ENCODE peak calls at places on chromosomes 4 and X, in nine cellular contexts. One of them, this sample, is unnamed.

GRCh38 chr4:6071959-6072720 is 53.9 kb upstream of the C4orf50 start:
- DNase-seq in H54: no peak
- DNase-seq in K562: no peak
- DNase-seq in IMR-90: no peak
- DNase-seq in uterus: no peak
- DNase-seq in sigmoid colon: peak; percentile 60
- DNase-seq in HepG2: no peak
- DNase-seq in A549: no peak
- DNase-seq in ovary: peak; percentile 20
- DNase-seq in this sample: no peak

GRCh38 chr4:83297548-83298260 is 13.1 kb upstream of the COQ2 start:
- DNase-seq in H54: no peak
- DNase-seq in K562: no peak
- DNase-seq in IMR-90: no peak
- DNase-seq in uterus: no peak
- DNase-seq in sigmoid colon: no peak
- DNase-seq in HepG2: no peak
- DNase-seq in A549: no peak
- DNase-seq in ovary: no peak
- DNase-seq in this sample: no peak

GRCh38 chrX:21266949-21267348 is 107.3 kb upstream of the CNKSR2 start:
- DNase-seq in H54: no peak
- DNase-seq in K562: no peak
- DNase-seq in IMR-90: no peak
- DNase-seq in uterus: no peak
- DNase-seq in sigmoid colon: no peak
- DNase-seq in HepG2: no peak
- DNase-seq in A549: no peak
- DNase-seq in ovary: no peak
- DNase-seq in this sample: no peak

GRCh38 chr4:108427946-108428345 is 192.4 kb upstream of the RPL34 start:
- DNase-seq in H54: no peak
- DNase-seq in K562: no peak
- DNase-seq in IMR-90: peak; percentile 53
- DNase-seq in uterus: no peak
- DNase-seq in sigmoid colon: no peak
- DNase-seq in HepG2: no peak
- DNase-seq in A549: no peak
- DNase-seq in ovary: no peak
- DNase-seq in this sample: no peak

GRCh38 chrX:12975670-12975965 is 708 bp downstream of the TMSB4X start:
- DNase-seq in H54: no peak
- DNase-seq in K562: no peak
- DNase-seq in IMR-90: no peak
- DNase-seq in uterus: no peak
- DNase-seq in sigmoid colon: no peak
- DNase-seq in HepG2: no peak
- DNase-seq in A549: no peak
- DNase-seq in ovary: peak; percentile 38
- DNase-seq in this sample: no peak

GRCh38 chrX:41236629-41237028 is 97.3 kb upstream of the DDX3X start:
- DNase-seq in H54: no peak
- DNase-seq in K562: no peak
- DNase-seq in IMR-90: no peak
- DNase-seq in uterus: no peak
- DNase-seq in sigmoid colon: no peak
- DNase-seq in HepG2: no peak
- DNase-seq in A549: no peak
- DNase-seq in ovary: no peak
- DNase-seq in this sample: no peak

GRCh38 chr4:3760833-3761232 is 5.4 kb upstream of the ADRA2C start:
- DNase-seq in H54: no peak
- DNase-seq in K562: no peak
- DNase-seq in IMR-90: no peak
- DNase-seq in uterus: no peak
- DNase-seq in sigmoid colon: no peak
- DNase-seq in HepG2: no peak
- DNase-seq in A549: no peak
- DNase-seq in ovary: no peak
- DNase-seq in this sample: no peak

GRCh38 chr4:184400891-184401290 is 73.5 kb downstream of the IRF2 start:
- DNase-seq in H54: no peak
- DNase-seq in K562: no peak
- DNase-seq in IMR-90: no peak
- DNase-seq in uterus: no peak
- DNase-seq in sigmoid colon: no peak
- DNase-seq in HepG2: no peak
- DNase-seq in A549: no peak
- DNase-seq in ovary: no peak
- DNase-seq in this sample: no peak

DNA sequence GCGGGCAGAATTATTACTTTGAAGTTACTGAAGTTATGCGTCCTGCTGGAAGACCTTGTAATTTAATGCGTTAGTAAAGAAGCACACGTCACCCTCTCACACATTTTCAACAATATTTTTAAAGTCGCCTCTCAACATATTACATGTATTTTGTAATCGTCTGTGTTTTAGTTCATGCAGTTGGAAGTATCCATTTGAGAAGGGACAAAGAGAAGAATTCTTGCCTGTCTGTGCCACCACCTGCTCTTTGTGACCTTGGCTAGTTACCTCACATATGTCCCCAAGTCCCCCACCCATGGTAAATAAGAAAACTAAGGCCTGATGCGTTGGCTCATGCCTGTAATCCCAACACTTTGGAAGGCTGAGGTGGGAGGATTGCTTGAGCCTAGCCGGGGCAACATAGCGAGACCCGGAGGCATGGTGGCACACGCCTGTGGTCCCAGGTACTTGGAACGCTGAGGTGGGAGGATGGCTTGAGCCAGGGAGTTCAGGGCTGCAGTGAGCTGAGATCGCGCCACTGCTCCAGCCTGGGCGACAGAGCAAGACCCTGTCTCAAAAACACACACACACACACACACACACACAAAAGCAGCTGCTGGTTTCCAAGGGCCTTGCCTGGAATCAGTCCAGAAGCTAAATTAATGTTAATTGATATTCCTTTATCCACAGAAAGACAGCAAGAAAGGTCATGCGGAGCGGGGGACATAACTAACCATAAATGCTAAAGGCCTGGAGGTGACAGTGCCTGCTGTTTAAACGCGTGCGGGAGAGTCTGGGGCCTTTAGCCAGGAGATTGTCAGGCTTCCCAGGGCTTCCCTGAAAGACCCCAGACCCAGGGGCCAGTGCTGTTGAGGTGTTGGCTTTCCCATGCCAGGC is 811 bp downstream of the TMEM187 start:
- DNase-seq in H54: no peak
- DNase-seq in K562: no peak
- DNase-seq in IMR-90: no peak
- DNase-seq in uterus: no peak
- DNase-seq in sigmoid colon: no peak
- DNase-seq in HepG2: peak; percentile 40
- DNase-seq in A549: no peak
- DNase-seq in ovary: peak; percentile 21
- DNase-seq in this sample: no peak
- TF ChIP-seq POLR2A in H54: no peak
- TF ChIP-seq POLR2A in K562: peak; percentile 67
- TF ChIP-seq POLR2A in IMR-90: no peak
- TF ChIP-seq POLR2A in uterus: no peak
- TF ChIP-seq POLR2A in sigmoid colon: no peak
- TF ChIP-seq POLR2A in HepG2: no peak
- TF ChIP-seq POLR2A in A549: no peak
- TF ChIP-seq POLR2A in ovary: no peak
- TF ChIP-seq POLR2A in this sample: no peak

GRCh38 chr4:2417765-2418651 is at the start of gene ZFYVE28:
- DNase-seq in H54: no peak
- DNase-seq in K562: peak; percentile 36
- DNase-seq in IMR-90: no peak
- DNase-seq in uterus: no peak
- DNase-seq in sigmoid colon: no peak
- DNase-seq in HepG2: no peak
- DNase-seq in A549: peak; percentile 55
- DNase-seq in ovary: no peak
- DNase-seq in this sample: peak; percentile 51
- TF ChIP-seq POLR2A in H54: no peak
- TF ChIP-seq POLR2A in K562: no peak
- TF ChIP-seq POLR2A in IMR-90: no peak
- TF ChIP-seq POLR2A in uterus: peak; percentile 46
- TF ChIP-seq POLR2A in sigmoid colon: no peak
- TF ChIP-seq POLR2A in HepG2: no peak
- TF ChIP-seq POLR2A in A549: peak; percentile 39
- TF ChIP-seq POLR2A in ovary: no peak
- TF ChIP-seq POLR2A in this sample: no peak

GRCh38 chr4:78694457-78694787 is 81.7 kb upstream of the BMP2K start:
- DNase-seq in H54: no peak
- DNase-seq in K562: no peak
- DNase-seq in IMR-90: no peak
- DNase-seq in uterus: no peak
- DNase-seq in sigmoid colon: no peak
- DNase-seq in HepG2: no peak
- DNase-seq in A549: no peak
- DNase-seq in ovary: no peak
- DNase-seq in this sample: no peak

GRCh38 chr4:78691971-78692814 is 84.0 kb upstream of the BMP2K start:
- DNase-seq in H54: no peak
- DNase-seq in K562: peak; percentile 95
- DNase-seq in IMR-90: peak; percentile 16
- DNase-seq in uterus: no peak
- DNase-seq in sigmoid colon: no peak
- DNase-seq in HepG2: no peak
- DNase-seq in A549: no peak
- DNase-seq in ovary: no peak
- DNase-seq in this sample: peak; percentile 100

GRCh38 chr4:78692815-78693156 is 83.4 kb upstream of the BMP2K start:
- DNase-seq in H54: no peak
- DNase-seq in K562: no peak
- DNase-seq in IMR-90: no peak
- DNase-seq in uterus: no peak
- DNase-seq in sigmoid colon: no peak
- DNase-seq in HepG2: no peak
- DNase-seq in A549: no peak
- DNase-seq in ovary: no peak
- DNase-seq in this sample: peak; percentile 81

GRCh38 chr4:78693777-78694456 is 82.2 kb upstream of the BMP2K start:
- DNase-seq in H54: no peak
- DNase-seq in K562: peak; percentile 46
- DNase-seq in IMR-90: no peak
- DNase-seq in uterus: no peak
- DNase-seq in sigmoid colon: no peak
- DNase-seq in HepG2: no peak
- DNase-seq in A549: no peak
- DNase-seq in ovary: no peak
- DNase-seq in this sample: peak; percentile 91

DNA sequence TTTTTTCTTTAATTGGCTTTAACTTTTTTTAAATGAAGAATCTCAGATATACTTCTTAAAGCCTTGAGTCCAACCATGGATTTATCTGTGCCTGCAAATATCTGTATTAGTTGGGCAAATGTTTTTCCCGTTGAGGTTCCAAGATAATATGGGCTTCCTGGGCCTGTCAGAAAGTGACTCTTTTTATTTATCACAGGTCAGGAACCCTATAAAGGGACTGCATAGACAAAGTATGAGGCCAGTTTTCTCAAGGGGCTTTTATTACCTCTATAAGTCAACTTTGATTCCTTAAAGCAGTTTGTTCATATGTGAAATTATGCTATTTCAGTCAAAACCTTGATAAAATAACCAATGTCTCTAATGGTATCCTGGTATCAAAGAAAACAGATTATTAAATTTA is 80.2 kb upstream of the BMP2K start:
- DNase-seq in H54: no peak
- DNase-seq in K562: no peak
- DNase-seq in IMR-90: no peak
- DNase-seq in uterus: no peak
- DNase-seq in sigmoid colon: no peak
- DNase-seq in HepG2: no peak
- DNase-seq in A549: no peak
- DNase-seq in ovary: no peak
- DNase-seq in this sample: no peak
- TF ChIP-seq POLR2A in H54: no peak
- TF ChIP-seq POLR2A in K562: no peak
- TF ChIP-seq POLR2A in IMR-90: no peak
- TF ChIP-seq POLR2A in uterus: no peak
- TF ChIP-seq POLR2A in sigmoid colon: no peak
- TF ChIP-seq POLR2A in HepG2: no peak
- TF ChIP-seq POLR2A in A549: no peak
- TF ChIP-seq POLR2A in ovary: no peak
- TF ChIP-seq POLR2A in this sample: no peak

GRCh38 chr4:173367946-173368345 is 2.8 kb upstream of the SAP30 start:
- DNase-seq in H54: no peak
- DNase-seq in K562: peak; percentile 23
- DNase-seq in IMR-90: peak; percentile 27
- DNase-seq in uterus: no peak
- DNase-seq in sigmoid colon: no peak
- DNase-seq in HepG2: no peak
- DNase-seq in A549: no peak
- DNase-seq in ovary: no peak
- DNase-seq in this sample: peak; percentile 46

GRCh38 chr4:173370477-173371291 is at the start of gene SAP30:
- DNase-seq in H54: peak; percentile 56
- DNase-seq in K562: peak; percentile 97
- DNase-seq in IMR-90: peak; percentile 98
- DNase-seq in uterus: peak; percentile 98
- DNase-seq in sigmoid colon: peak; percentile 100
- DNase-seq in HepG2: peak; percentile 95
- DNase-seq in A549: peak; percentile 96
- DNase-seq in ovary: peak; percentile 99
- DNase-seq in this sample: peak; percentile 98

GRCh38 chr4:173367285-173367684 is 3.5 kb upstream of the SAP30 start:
- DNase-seq in H54: no peak
- DNase-seq in K562: no peak
- DNase-seq in IMR-90: peak; percentile 22
- DNase-seq in uterus: no peak
- DNase-seq in sigmoid colon: no peak
- DNase-seq in HepG2: no peak
- DNase-seq in A549: no peak
- DNase-seq in ovary: no peak
- DNase-seq in this sample: no peak

GRCh38 chr4:173371292-173372192 is 788 bp downstream of the SAP30 start:
- DNase-seq in H54: peak; percentile 8
- DNase-seq in K562: peak; percentile 55
- DNase-seq in IMR-90: peak; percentile 69
- DNase-seq in uterus: peak; percentile 70
- DNase-seq in sigmoid colon: peak; percentile 89
- DNase-seq in HepG2: peak; percentile 29
- DNase-seq in A549: peak; percentile 51
- DNase-seq in ovary: peak; percentile 68
- DNase-seq in this sample: peak; percentile 77

GRCh38 chr4:173370130-173370476 is 651 bp upstream of the SAP30 start:
- DNase-seq in H54: no peak
- DNase-seq in K562: peak; percentile 60
- DNase-seq in IMR-90: no peak
- DNase-seq in uterus: peak; percentile 65
- DNase-seq in sigmoid colon: peak; percentile 91
- DNase-seq in HepG2: no peak
- DNase-seq in A549: no peak
- DNase-seq in ovary: peak; percentile 73
- DNase-seq in this sample: peak; percentile 89
- TF ChIP-seq POLR2A in H54: no peak
- TF ChIP-seq POLR2A in K562: no peak
- TF ChIP-seq POLR2A in IMR-90: no peak
- TF ChIP-seq POLR2A in uterus: no peak
- TF ChIP-seq POLR2A in sigmoid colon: no peak
- TF ChIP-seq POLR2A in HepG2: no peak
- TF ChIP-seq POLR2A in A549: no peak
- TF ChIP-seq POLR2A in ovary: no peak
- TF ChIP-seq POLR2A in this sample: no peak

This sample was measured in erythroblast.